ENCODE peak calls at places on chromosomes 2 and 18, in six cellular contexts. One of them, this sample, is unnamed.

GRCh38 chr2:235659767-235660322 is 166.0 kb downstream of the AGAP1 start:
- DNase-seq in left colon: no peak
- DNase-seq in activated gamma-delta T cell treated with anti-CD3 and anti-CD28 coated beads, Interleukin-2, amount 50 U/mL, for 16 hours: no peak
- DNase-seq in WTC11: no peak
- DNase-seq in stimulated activated CD4-positive, alpha-beta T cell treated with anti-CD3 and anti-CD28 coated beads, TNF-alpha, amount 100 ng/mL, for 4 hours: no peak
- DNase-seq in SHP77 treated with DMSO at 0.1 percent for 48 hours: no peak
- DNase-seq in this sample: no peak

GRCh38 chr18:76466410-76466991 is 28.5 kb downstream of the ZNF516 start:
- DNase-seq in left colon: no peak
- DNase-seq in activated gamma-delta T cell treated with anti-CD3 and anti-CD28 coated beads, Interleukin-2, amount 50 U/mL, for 16 hours: no peak
- DNase-seq in WTC11: no peak
- DNase-seq in stimulated activated CD4-positive, alpha-beta T cell treated with anti-CD3 and anti-CD28 coated beads, TNF-alpha, amount 100 ng/mL, for 4 hours: no peak
- DNase-seq in SHP77 treated with DMSO at 0.1 percent for 48 hours: no peak
- DNase-seq in this sample: no peak

GRCh38 chr18:48836806-48837615 is 113.8 kb downstream of the SMAD7 start:
- DNase-seq in left colon: no peak
- DNase-seq in stimulated activated CD4-positive, alpha-beta T cell treated with anti-CD3 and anti-CD28 coated beads, TNF-alpha, amount 100 ng/mL, for 4 hours: no peak
- DNase-seq in SHP77 treated with DMSO at 0.1 percent for 48 hours: no peak
- DNase-seq in WTC11: peak
- DNase-seq in activated gamma-delta T cell treated with anti-CD3 and anti-CD28 coated beads, Interleukin-2, amount 50 U/mL, for 16 hours: no peak
- DNase-seq in this sample: no peak

GRCh38 chr2:149783284-149783683 is 195.7 kb upstream of the MMADHC start:
- DNase-seq in WTC11: no peak
- DNase-seq in activated gamma-delta T cell treated with anti-CD3 and anti-CD28 coated beads, Interleukin-2, amount 50 U/mL, for 16 hours: no peak
- DNase-seq in stimulated activated CD4-positive, alpha-beta T cell treated with anti-CD3 and anti-CD28 coated beads, TNF-alpha, amount 100 ng/mL, for 4 hours: no peak
- DNase-seq in left colon: no peak
- DNase-seq in SHP77 treated with DMSO at 0.1 percent for 48 hours: no peak
- DNase-seq in this sample: no peak

GRCh38 chr2:42562474-42563144 is 5.8 kb upstream of the MTA3 start:
- DNase-seq in activated gamma-delta T cell treated with anti-CD3 and anti-CD28 coated beads, Interleukin-2, amount 50 U/mL, for 16 hours: no peak
- DNase-seq in WTC11: no peak
- DNase-seq in SHP77 treated with DMSO at 0.1 percent for 48 hours: no peak
- DNase-seq in stimulated activated CD4-positive, alpha-beta T cell treated with anti-CD3 and anti-CD28 coated beads, TNF-alpha, amount 100 ng/mL, for 4 hours: no peak
- DNase-seq in left colon: peak
- DNase-seq in this sample: no peak

GRCh38 chr2:171553236-171553635 is 31.0 kb downstream of the CYBRD1 start:
- DNase-seq in SHP77 treated with DMSO at 0.1 percent for 48 hours: no peak
- DNase-seq in activated gamma-delta T cell treated with anti-CD3 and anti-CD28 coated beads, Interleukin-2, amount 50 U/mL, for 16 hours: no peak
- DNase-seq in left colon: no peak
- DNase-seq in WTC11: no peak
- DNase-seq in stimulated activated CD4-positive, alpha-beta T cell treated with anti-CD3 and anti-CD28 coated beads, TNF-alpha, amount 100 ng/mL, for 4 hours: no peak
- DNase-seq in this sample: no peak

GRCh38 chr2:54206596-54206995 is 49.4 kb downstream of the TSPYL6 start:
- DNase-seq in SHP77 treated with DMSO at 0.1 percent for 48 hours: peak
- DNase-seq in activated gamma-delta T cell treated with anti-CD3 and anti-CD28 coated beads, Interleukin-2, amount 50 U/mL, for 16 hours: no peak
- DNase-seq in WTC11: no peak
- DNase-seq in left colon: no peak
- DNase-seq in stimulated activated CD4-positive, alpha-beta T cell treated with anti-CD3 and anti-CD28 coated beads, TNF-alpha, amount 100 ng/mL, for 4 hours: no peak
- DNase-seq in this sample: no peak

GRCh38 chr2:35501076-35501475 is 854.5 kb upstream of the CRIM1 start:
- DNase-seq in SHP77 treated with DMSO at 0.1 percent for 48 hours: no peak
- DNase-seq in activated gamma-delta T cell treated with anti-CD3 and anti-CD28 coated beads, Interleukin-2, amount 50 U/mL, for 16 hours: no peak
- DNase-seq in stimulated activated CD4-positive, alpha-beta T cell treated with anti-CD3 and anti-CD28 coated beads, TNF-alpha, amount 100 ng/mL, for 4 hours: no peak
- DNase-seq in WTC11: no peak
- DNase-seq in left colon: no peak
- DNase-seq in this sample: no peak

GRCh38 chr2:180905002-180905401 is 75.4 kb upstream of the UBE2E3 start:
- DNase-seq in stimulated activated CD4-positive, alpha-beta T cell treated with anti-CD3 and anti-CD28 coated beads, TNF-alpha, amount 100 ng/mL, for 4 hours: no peak
- DNase-seq in activated gamma-delta T cell treated with anti-CD3 and anti-CD28 coated beads, Interleukin-2, amount 50 U/mL, for 16 hours: no peak
- DNase-seq in left colon: no peak
- DNase-seq in WTC11: no peak
- DNase-seq in SHP77 treated with DMSO at 0.1 percent for 48 hours: peak
- DNase-seq in this sample: no peak

GRCh38 chr2:102806250-102806837 is 44.5 kb downstream of the TMEM182 start:
- DNase-seq in left colon: peak
- DNase-seq in activated gamma-delta T cell treated with anti-CD3 and anti-CD28 coated beads, Interleukin-2, amount 50 U/mL, for 16 hours: peak
- DNase-seq in stimulated activated CD4-positive, alpha-beta T cell treated with anti-CD3 and anti-CD28 coated beads, TNF-alpha, amount 100 ng/mL, for 4 hours: peak
- DNase-seq in WTC11: peak
- DNase-seq in SHP77 treated with DMSO at 0.1 percent for 48 hours: peak
- DNase-seq in this sample: no peak

GRCh38 chr2:227939271-227940027 is 68.0 kb downstream of the DAW1 start:
- DNase-seq in SHP77 treated with DMSO at 0.1 percent for 48 hours: peak
- DNase-seq in WTC11: peak
- DNase-seq in left colon: no peak
- DNase-seq in stimulated activated CD4-positive, alpha-beta T cell treated with anti-CD3 and anti-CD28 coated beads, TNF-alpha, amount 100 ng/mL, for 4 hours: no peak
- DNase-seq in activated gamma-delta T cell treated with anti-CD3 and anti-CD28 coated beads, Interleukin-2, amount 50 U/mL, for 16 hours: no peak
- DNase-seq in this sample: no peak

GRCh38 chr18:58556333-58557012 is 72.4 kb downstream of the ALPK2 start:
- DNase-seq in activated gamma-delta T cell treated with anti-CD3 and anti-CD28 coated beads, Interleukin-2, amount 50 U/mL, for 16 hours: no peak
- DNase-seq in SHP77 treated with DMSO at 0.1 percent for 48 hours: no peak
- DNase-seq in WTC11: no peak
- DNase-seq in stimulated activated CD4-positive, alpha-beta T cell treated with anti-CD3 and anti-CD28 coated beads, TNF-alpha, amount 100 ng/mL, for 4 hours: no peak
- DNase-seq in left colon: no peak
- DNase-seq in this sample: no peak

GRCh38 chr2:88620015-88620414 is 7.2 kb downstream of the EIF2AK3 start:
- DNase-seq in WTC11: no peak
- DNase-seq in left colon: no peak
- DNase-seq in SHP77 treated with DMSO at 0.1 percent for 48 hours: no peak
- DNase-seq in activated gamma-delta T cell treated with anti-CD3 and anti-CD28 coated beads, Interleukin-2, amount 50 U/mL, for 16 hours: no peak
- DNase-seq in stimulated activated CD4-positive, alpha-beta T cell treated with anti-CD3 and anti-CD28 coated beads, TNF-alpha, amount 100 ng/mL, for 4 hours: no peak
- DNase-seq in this sample: no peak

GRCh38 chr2:240503848-240504247 is 53.9 kb downstream of the ANKMY1 start:
- DNase-seq in left colon: no peak
- DNase-seq in stimulated activated CD4-positive, alpha-beta T cell treated with anti-CD3 and anti-CD28 coated beads, TNF-alpha, amount 100 ng/mL, for 4 hours: no peak
- DNase-seq in WTC11: no peak
- DNase-seq in SHP77 treated with DMSO at 0.1 percent for 48 hours: no peak
- DNase-seq in activated gamma-delta T cell treated with anti-CD3 and anti-CD28 coated beads, Interleukin-2, amount 50 U/mL, for 16 hours: no peak
- DNase-seq in this sample: no peak